ENCODE peak calls at places on chromosomes 3 and 15, in ten cellular contexts. One of them, this sample, is unnamed.

GRCh38 chr15:45161666-45162065 is 26.1 kb downstream of the SHF start:
- DNase-seq in stimulated activated naive CD8-positive, alpha-beta T cell treated with anti-CD3 and anti-CD28 coated beads, Interleukin-15, Interleukin-2, amounts not matched to agents 100 U/mL and 50 U/mL, for 24 hours: no peak
- DNase-seq in NCI-H69: no peak
- DNase-seq in SK-MEL-5: no peak
- DNase-seq in stimulated activated CD8-positive, alpha-beta memory T cell treated with anti-CD3 and anti-CD28 coated beads, Interleukin-15, amount 100 ng/mL, for 24 hours: no peak
- DNase-seq in glomerular endothelial cell: no peak
- DNase-seq in tibial artery: no peak
- DNase-seq in left cardiac atrium: no peak
- DNase-seq in A172: no peak
- DNase-seq in left ventricle myocardium inferior: no peak
- DNase-seq in this sample: no peak

GRCh38 chr15:72782993-72783562 is 480 bp downstream of the ADPGK start:
- DNase-seq in tibial artery: peak
- DNase-seq in SK-MEL-5: peak
- DNase-seq in left ventricle myocardium inferior: peak
- DNase-seq in stimulated activated naive CD8-positive, alpha-beta T cell treated with anti-CD3 and anti-CD28 coated beads, Interleukin-15, Interleukin-2, amounts not matched to agents 100 U/mL and 50 U/mL, for 24 hours: peak
- DNase-seq in left cardiac atrium: peak
- DNase-seq in stimulated activated CD8-positive, alpha-beta memory T cell treated with anti-CD3 and anti-CD28 coated beads, Interleukin-15, amount 100 ng/mL, for 24 hours: no peak
- DNase-seq in NCI-H69: peak
- DNase-seq in A172: peak
- DNase-seq in glomerular endothelial cell: no peak
- DNase-seq in this sample: peak

GRCh38 chr3:377158-377561 is 180.6 kb downstream of the CHL1 start:
- DNase-seq in left ventricle myocardium inferior: no peak
- DNase-seq in tibial artery: no peak
- DNase-seq in glomerular endothelial cell: no peak
- DNase-seq in NCI-H69: peak
- DNase-seq in A172: no peak
- DNase-seq in stimulated activated CD8-positive, alpha-beta memory T cell treated with anti-CD3 and anti-CD28 coated beads, Interleukin-15, amount 100 ng/mL, for 24 hours: no peak
- DNase-seq in SK-MEL-5: peak
- DNase-seq in stimulated activated naive CD8-positive, alpha-beta T cell treated with anti-CD3 and anti-CD28 coated beads, Interleukin-15, Interleukin-2, amounts not matched to agents 100 U/mL and 50 U/mL, for 24 hours: no peak
- DNase-seq in left cardiac atrium: no peak
- DNase-seq in this sample: peak

GRCh38 chr3:44050051-44050570 is 191.6 kb upstream of the TOPAZ1 start:
- DNase-seq in tibial artery: no peak
- DNase-seq in SK-MEL-5: no peak
- DNase-seq in glomerular endothelial cell: no peak
- DNase-seq in left cardiac atrium: no peak
- DNase-seq in left ventricle myocardium inferior: no peak
- DNase-seq in A172: no peak
- DNase-seq in NCI-H69: no peak
- DNase-seq in stimulated activated naive CD8-positive, alpha-beta T cell treated with anti-CD3 and anti-CD28 coated beads, Interleukin-15, Interleukin-2, amounts not matched to agents 100 U/mL and 50 U/mL, for 24 hours: no peak
- DNase-seq in stimulated activated CD8-positive, alpha-beta memory T cell treated with anti-CD3 and anti-CD28 coated beads, Interleukin-15, amount 100 ng/mL, for 24 hours: no peak
- DNase-seq in this sample: no peak

GRCh38 chr3:148974726-148975125 is 16.6 kb upstream of the GYG1 start:
- DNase-seq in left ventricle myocardium inferior: no peak
- DNase-seq in stimulated activated naive CD8-positive, alpha-beta T cell treated with anti-CD3 and anti-CD28 coated beads, Interleukin-15, Interleukin-2, amounts not matched to agents 100 U/mL and 50 U/mL, for 24 hours: no peak
- DNase-seq in A172: no peak
- DNase-seq in NCI-H69: no peak
- DNase-seq in left cardiac atrium: no peak
- DNase-seq in SK-MEL-5: no peak
- DNase-seq in stimulated activated CD8-positive, alpha-beta memory T cell treated with anti-CD3 and anti-CD28 coated beads, Interleukin-15, amount 100 ng/mL, for 24 hours: no peak
- DNase-seq in tibial artery: no peak
- DNase-seq in glomerular endothelial cell: no peak
- DNase-seq in this sample: no peak

GRCh38 chr3:50627407-50628051 is 10.6 kb downstream of the MAPKAPK3 start:
- DNase-seq in left ventricle myocardium inferior: peak
- DNase-seq in NCI-H69: peak
- DNase-seq in tibial artery: no peak
- DNase-seq in glomerular endothelial cell: no peak
- DNase-seq in SK-MEL-5: peak
- DNase-seq in left cardiac atrium: peak
- DNase-seq in stimulated activated CD8-positive, alpha-beta memory T cell treated with anti-CD3 and anti-CD28 coated beads, Interleukin-15, amount 100 ng/mL, for 24 hours: no peak
- DNase-seq in A172: peak
- DNase-seq in stimulated activated naive CD8-positive, alpha-beta T cell treated with anti-CD3 and anti-CD28 coated beads, Interleukin-15, Interleukin-2, amounts not matched to agents 100 U/mL and 50 U/mL, for 24 hours: peak
- DNase-seq in this sample: peak

GRCh38 chr3:192731233-192731632 is 3.9 kb upstream of the FGF12 start:
- DNase-seq in SK-MEL-5: no peak
- DNase-seq in left ventricle myocardium inferior: no peak
- DNase-seq in left cardiac atrium: no peak
- DNase-seq in glomerular endothelial cell: no peak
- DNase-seq in NCI-H69: peak
- DNase-seq in stimulated activated naive CD8-positive, alpha-beta T cell treated with anti-CD3 and anti-CD28 coated beads, Interleukin-15, Interleukin-2, amounts not matched to agents 100 U/mL and 50 U/mL, for 24 hours: no peak
- DNase-seq in stimulated activated CD8-positive, alpha-beta memory T cell treated with anti-CD3 and anti-CD28 coated beads, Interleukin-15, amount 100 ng/mL, for 24 hours: no peak
- DNase-seq in tibial artery: no peak
- DNase-seq in A172: no peak
- DNase-seq in this sample: no peak

GRCh38 chr3:13548696-13549512 is at the start of gene FBLN2:
- DNase-seq in stimulated activated CD8-positive, alpha-beta memory T cell treated with anti-CD3 and anti-CD28 coated beads, Interleukin-15, amount 100 ng/mL, for 24 hours: no peak
- DNase-seq in left ventricle myocardium inferior: peak
- DNase-seq in NCI-H69: peak
- DNase-seq in SK-MEL-5: peak
- DNase-seq in glomerular endothelial cell: no peak
- DNase-seq in tibial artery: no peak
- DNase-seq in left cardiac atrium: peak
- DNase-seq in stimulated activated naive CD8-positive, alpha-beta T cell treated with anti-CD3 and anti-CD28 coated beads, Interleukin-15, Interleukin-2, amounts not matched to agents 100 U/mL and 50 U/mL, for 24 hours: peak
- DNase-seq in A172: no peak
- DNase-seq in this sample: peak

GRCh38 chr3:45795509-45795881 is 841 bp downstream of the SLC6A20 start:
- DNase-seq in tibial artery: no peak
- DNase-seq in NCI-H69: no peak
- DNase-seq in SK-MEL-5: no peak
- DNase-seq in A172: no peak
- DNase-seq in stimulated activated CD8-positive, alpha-beta memory T cell treated with anti-CD3 and anti-CD28 coated beads, Interleukin-15, amount 100 ng/mL, for 24 hours: no peak
- DNase-seq in left cardiac atrium: no peak
- DNase-seq in left ventricle myocardium inferior: no peak
- DNase-seq in glomerular endothelial cell: no peak
- DNase-seq in stimulated activated naive CD8-positive, alpha-beta T cell treated with anti-CD3 and anti-CD28 coated beads, Interleukin-15, Interleukin-2, amounts not matched to agents 100 U/mL and 50 U/mL, for 24 hours: no peak
- DNase-seq in this sample: peak

GRCh38 chr3:8482960-8483665 is 18.5 kb upstream of the LMCD1 start:
- DNase-seq in tibial artery: peak
- DNase-seq in glomerular endothelial cell: no peak
- DNase-seq in left cardiac atrium: peak
- DNase-seq in left ventricle myocardium inferior: peak
- DNase-seq in stimulated activated naive CD8-positive, alpha-beta T cell treated with anti-CD3 and anti-CD28 coated beads, Interleukin-15, Interleukin-2, amounts not matched to agents 100 U/mL and 50 U/mL, for 24 hours: no peak
- DNase-seq in NCI-H69: peak
- DNase-seq in SK-MEL-5: no peak
- DNase-seq in A172: peak
- DNase-seq in stimulated activated CD8-positive, alpha-beta memory T cell treated with anti-CD3 and anti-CD28 coated beads, Interleukin-15, amount 100 ng/mL, for 24 hours: no peak
- DNase-seq in this sample: no peak

GRCh38 chr15:78438595-78439285 is 724 bp downstream of the IREB2 start:
- DNase-seq in stimulated activated naive CD8-positive, alpha-beta T cell treated with anti-CD3 and anti-CD28 coated beads, Interleukin-15, Interleukin-2, amounts not matched to agents 100 U/mL and 50 U/mL, for 24 hours: peak
- DNase-seq in A172: no peak
- DNase-seq in stimulated activated CD8-positive, alpha-beta memory T cell treated with anti-CD3 and anti-CD28 coated beads, Interleukin-15, amount 100 ng/mL, for 24 hours: no peak
- DNase-seq in left cardiac atrium: no peak
- DNase-seq in tibial artery: no peak
- DNase-seq in SK-MEL-5: peak
- DNase-seq in left ventricle myocardium inferior: no peak
- DNase-seq in NCI-H69: peak
- DNase-seq in glomerular endothelial cell: no peak
- DNase-seq in this sample: peak

GRCh38 chr3:159616234-159616825 is 372.3 kb upstream of the IL12A start:
- DNase-seq in NCI-H69: peak
- DNase-seq in glomerular endothelial cell: no peak
- DNase-seq in stimulated activated CD8-positive, alpha-beta memory T cell treated with anti-CD3 and anti-CD28 coated beads, Interleukin-15, amount 100 ng/mL, for 24 hours: no peak
- DNase-seq in left ventricle myocardium inferior: peak
- DNase-seq in tibial artery: no peak
- DNase-seq in SK-MEL-5: peak
- DNase-seq in stimulated activated naive CD8-positive, alpha-beta T cell treated with anti-CD3 and anti-CD28 coated beads, Interleukin-15, Interleukin-2, amounts not matched to agents 100 U/mL and 50 U/mL, for 24 hours: no peak
- DNase-seq in A172: peak
- DNase-seq in left cardiac atrium: peak
- DNase-seq in this sample: peak

GRCh38 chr15:31364301-31365031 is 37.8 kb downstream of the KLF13 start:
- DNase-seq in tibial artery: no peak
- DNase-seq in left ventricle myocardium inferior: peak
- DNase-seq in A172: no peak
- DNase-seq in SK-MEL-5: no peak
- DNase-seq in left cardiac atrium: no peak
- DNase-seq in NCI-H69: peak
- DNase-seq in stimulated activated naive CD8-positive, alpha-beta T cell treated with anti-CD3 and anti-CD28 coated beads, Interleukin-15, Interleukin-2, amounts not matched to agents 100 U/mL and 50 U/mL, for 24 hours: peak
- DNase-seq in glomerular endothelial cell: no peak
- DNase-seq in stimulated activated CD8-positive, alpha-beta memory T cell treated with anti-CD3 and anti-CD28 coated beads, Interleukin-15, amount 100 ng/mL, for 24 hours: no peak
- DNase-seq in this sample: no peak

GRCh38 chr15:67054676-67055075 is 10.7 kb upstream of the SMAD3 start:
- DNase-seq in glomerular endothelial cell: no peak
- DNase-seq in stimulated activated naive CD8-positive, alpha-beta T cell treated with anti-CD3 and anti-CD28 coated beads, Interleukin-15, Interleukin-2, amounts not matched to agents 100 U/mL and 50 U/mL, for 24 hours: no peak
- DNase-seq in NCI-H69: no peak
- DNase-seq in stimulated activated CD8-positive, alpha-beta memory T cell treated with anti-CD3 and anti-CD28 coated beads, Interleukin-15, amount 100 ng/mL, for 24 hours: no peak
- DNase-seq in A172: no peak
- DNase-seq in left ventricle myocardium inferior: no peak
- DNase-seq in tibial artery: no peak
- DNase-seq in SK-MEL-5: no peak
- DNase-seq in left cardiac atrium: no peak
- DNase-seq in this sample: no peak

GRCh38 chr3:64355473-64355872 is 130.2 kb upstream of the PRICKLE2 start:
- DNase-seq in left ventricle myocardium inferior: no peak
- DNase-seq in left cardiac atrium: peak
- DNase-seq in tibial artery: no peak
- DNase-seq in SK-MEL-5: no peak
- DNase-seq in A172: peak
- DNase-seq in NCI-H69: peak
- DNase-seq in stimulated activated CD8-positive, alpha-beta memory T cell treated with anti-CD3 and anti-CD28 coated beads, Interleukin-15, amount 100 ng/mL, for 24 hours: no peak
- DNase-seq in glomerular endothelial cell: peak
- DNase-seq in stimulated activated naive CD8-positive, alpha-beta T cell treated with anti-CD3 and anti-CD28 coated beads, Interleukin-15, Interleukin-2, amounts not matched to agents 100 U/mL and 50 U/mL, for 24 hours: no peak
- DNase-seq in this sample: peak

GRCh38 chr3:20394243-20394642 is 208.2 kb upstream of the SGO1 start:
- DNase-seq in SK-MEL-5: no peak
- DNase-seq in stimulated activated CD8-positive, alpha-beta memory T cell treated with anti-CD3 and anti-CD28 coated beads, Interleukin-15, amount 100 ng/mL, for 24 hours: no peak
- DNase-seq in left ventricle myocardium inferior: no peak
- DNase-seq in stimulated activated naive CD8-positive, alpha-beta T cell treated with anti-CD3 and anti-CD28 coated beads, Interleukin-15, Interleukin-2, amounts not matched to agents 100 U/mL and 50 U/mL, for 24 hours: no peak
- DNase-seq in NCI-H69: no peak
- DNase-seq in glomerular endothelial cell: no peak
- DNase-seq in A172: no peak
- DNase-seq in left cardiac atrium: no peak
- DNase-seq in tibial artery: no peak
- DNase-seq in this sample: no peak

GRCh38 chr3:83934208-83935150 is 1024.3 kb upstream of the CADM2 start:
- DNase-seq in tibial artery: no peak
- DNase-seq in stimulated activated CD8-positive, alpha-beta memory T cell treated with anti-CD3 and anti-CD28 coated beads, Interleukin-15, amount 100 ng/mL, for 24 hours: no peak
- DNase-seq in left ventricle myocardium inferior: no peak
- DNase-seq in glomerular endothelial cell: no peak
- DNase-seq in left cardiac atrium: no peak
- DNase-seq in NCI-H69: peak
- DNase-seq in stimulated activated naive CD8-positive, alpha-beta T cell treated with anti-CD3 and anti-CD28 coated beads, Interleukin-15, Interleukin-2, amounts not matched to agents 100 U/mL and 50 U/mL, for 24 hours: no peak
- DNase-seq in SK-MEL-5: no peak
- DNase-seq in A172: peak
- DNase-seq in this sample: no peak

GRCh38 chr3:194103475-194103874 is 32.5 kb upstream of the HES1 start:
- DNase-seq in tibial artery: no peak
- DNase-seq in SK-MEL-5: no peak
- DNase-seq in A172: no peak
- DNase-seq in left ventricle myocardium inferior: no peak
- DNase-seq in stimulated activated CD8-positive, alpha-beta memory T cell treated with anti-CD3 and anti-CD28 coated beads, Interleukin-15, amount 100 ng/mL, for 24 hours: no peak
- DNase-seq in NCI-H69: no peak
- DNase-seq in stimulated activated naive CD8-positive, alpha-beta T cell treated with anti-CD3 and anti-CD28 coated beads, Interleukin-15, Interleukin-2, amounts not matched to agents 100 U/mL and 50 U/mL, for 24 hours: peak
- DNase-seq in left cardiac atrium: no peak
- DNase-seq in glomerular endothelial cell: no peak
- DNase-seq in this sample: no peak

GRCh38 chr15:73989001-73989798 is 2.9 kb downstream of the STOML1 start:
- DNase-seq in left cardiac atrium: no peak
- DNase-seq in glomerular endothelial cell: no peak
- DNase-seq in NCI-H69: no peak
- DNase-seq in stimulated activated CD8-positive, alpha-beta memory T cell treated with anti-CD3 and anti-CD28 coated beads, Interleukin-15, amount 100 ng/mL, for 24 hours: no peak
- DNase-seq in SK-MEL-5: no peak
- DNase-seq in A172: peak
- DNase-seq in left ventricle myocardium inferior: no peak
- DNase-seq in tibial artery: no peak
- DNase-seq in stimulated activated naive CD8-positive, alpha-beta T cell treated with anti-CD3 and anti-CD28 coated beads, Interleukin-15, Interleukin-2, amounts not matched to agents 100 U/mL and 50 U/mL, for 24 hours: no peak
- DNase-seq in this sample: no peak

GRCh38 chr15:92714071-92714456 is 58.5 kb upstream of the FAM174B start:
- DNase-seq in stimulated activated CD8-positive, alpha-beta memory T cell treated with anti-CD3 and anti-CD28 coated beads, Interleukin-15, amount 100 ng/mL, for 24 hours: no peak
- DNase-seq in left cardiac atrium: peak
- DNase-seq in glomerular endothelial cell: no peak
- DNase-seq in tibial artery: no peak
- DNase-seq in left ventricle myocardium inferior: no peak
- DNase-seq in A172: peak
- DNase-seq in NCI-H69: peak
- DNase-seq in SK-MEL-5: no peak
- DNase-seq in stimulated activated naive CD8-positive, alpha-beta T cell treated with anti-CD3 and anti-CD28 coated beads, Interleukin-15, Interleukin-2, amounts not matched to agents 100 U/mL and 50 U/mL, for 24 hours: no peak
- DNase-seq in this sample: peak

GRCh38 chr3:109930592-109930991 is 593.2 kb upstream of the DPPA4 start:
- DNase-seq in glomerular endothelial cell: no peak
- DNase-seq in SK-MEL-5: no peak
- DNase-seq in left ventricle myocardium inferior: no peak
- DNase-seq in tibial artery: no peak
- DNase-seq in left cardiac atrium: no peak
- DNase-seq in A172: no peak
- DNase-seq in stimulated activated naive CD8-positive, alpha-beta T cell treated with anti-CD3 and anti-CD28 coated beads, Interleukin-15, Interleukin-2, amounts not matched to agents 100 U/mL and 50 U/mL, for 24 hours: no peak
- DNase-seq in stimulated activated CD8-positive, alpha-beta memory T cell treated with anti-CD3 and anti-CD28 coated beads, Interleukin-15, amount 100 ng/mL, for 24 hours: no peak
- DNase-seq in NCI-H69: no peak
- DNase-seq in this sample: no peak

GRCh38 chr15:59976480-59976879 is 27.6 kb upstream of the FOXB1 start:
- DNase-seq in tibial artery: no peak
- DNase-seq in SK-MEL-5: no peak
- DNase-seq in left ventricle myocardium inferior: no peak
- DNase-seq in stimulated activated naive CD8-positive, alpha-beta T cell treated with anti-CD3 and anti-CD28 coated beads, Interleukin-15, Interleukin-2, amounts not matched to agents 100 U/mL and 50 U/mL, for 24 hours: peak
- DNase-seq in left cardiac atrium: no peak
- DNase-seq in A172: no peak
- DNase-seq in NCI-H69: no peak
- DNase-seq in stimulated activated CD8-positive, alpha-beta memory T cell treated with anti-CD3 and anti-CD28 coated beads, Interleukin-15, amount 100 ng/mL, for 24 hours: no peak
- DNase-seq in glomerular endothelial cell: no peak
- DNase-seq in this sample: no peak

GRCh38 chr15:87716422-87716821 is 540.1 kb downstream of the NTRK3 start:
- DNase-seq in left ventricle myocardium inferior: no peak
- DNase-seq in left cardiac atrium: no peak
- DNase-seq in A172: no peak
- DNase-seq in SK-MEL-5: peak
- DNase-seq in glomerular endothelial cell: no peak
- DNase-seq in stimulated activated CD8-positive, alpha-beta memory T cell treated with anti-CD3 and anti-CD28 coated beads, Interleukin-15, amount 100 ng/mL, for 24 hours: no peak
- DNase-seq in tibial artery: no peak
- DNase-seq in NCI-H69: no peak
- DNase-seq in stimulated activated naive CD8-positive, alpha-beta T cell treated with anti-CD3 and anti-CD28 coated beads, Interleukin-15, Interleukin-2, amounts not matched to agents 100 U/mL and 50 U/mL, for 24 hours: no peak
- DNase-seq in this sample: peak

GRCh38 chr3:194203482-194204035 is 67.6 kb downstream of the HES1 start:
- DNase-seq in A172: no peak
- DNase-seq in SK-MEL-5: no peak
- DNase-seq in stimulated activated naive CD8-positive, alpha-beta T cell treated with anti-CD3 and anti-CD28 coated beads, Interleukin-15, Interleukin-2, amounts not matched to agents 100 U/mL and 50 U/mL, for 24 hours: peak
- DNase-seq in left cardiac atrium: no peak
- DNase-seq in NCI-H69: peak
- DNase-seq in glomerular endothelial cell: no peak
- DNase-seq in stimulated activated CD8-positive, alpha-beta memory T cell treated with anti-CD3 and anti-CD28 coated beads, Interleukin-15, amount 100 ng/mL, for 24 hours: no peak
- DNase-seq in tibial artery: no peak
- DNase-seq in left ventricle myocardium inferior: no peak
- DNase-seq in this sample: no peak

GRCh38 chr3:151107177-151107576 is 21.7 kb downstream of the MED12L start:
- DNase-seq in left cardiac atrium: no peak
- DNase-seq in stimulated activated CD8-positive, alpha-beta memory T cell treated with anti-CD3 and anti-CD28 coated beads, Interleukin-15, amount 100 ng/mL, for 24 hours: no peak
- DNase-seq in A172: no peak
- DNase-seq in left ventricle myocardium inferior: no peak
- DNase-seq in glomerular endothelial cell: no peak
- DNase-seq in NCI-H69: no peak
- DNase-seq in stimulated activated naive CD8-positive, alpha-beta T cell treated with anti-CD3 and anti-CD28 coated beads, Interleukin-15, Interleukin-2, amounts not matched to agents 100 U/mL and 50 U/mL, for 24 hours: no peak
- DNase-seq in SK-MEL-5: no peak
- DNase-seq in tibial artery: no peak
- DNase-seq in this sample: no peak

GRCh38 chr3:127254730-127255129 is 33.1 kb downstream of the PRR20G start:
- DNase-seq in SK-MEL-5: peak
- DNase-seq in A172: peak
- DNase-seq in glomerular endothelial cell: no peak
- DNase-seq in left ventricle myocardium inferior: no peak
- DNase-seq in stimulated activated naive CD8-positive, alpha-beta T cell treated with anti-CD3 and anti-CD28 coated beads, Interleukin-15, Interleukin-2, amounts not matched to agents 100 U/mL and 50 U/mL, for 24 hours: no peak
- DNase-seq in tibial artery: no peak
- DNase-seq in stimulated activated CD8-positive, alpha-beta memory T cell treated with anti-CD3 and anti-CD28 coated beads, Interleukin-15, amount 100 ng/mL, for 24 hours: no peak
- DNase-seq in NCI-H69: peak
- DNase-seq in left cardiac atrium: no peak
- DNase-seq in this sample: peak

GRCh38 chr3:70358978-70359580 is 46.6 kb upstream of the MDFIC2 start:
- DNase-seq in A172: peak
- DNase-seq in SK-MEL-5: peak
- DNase-seq in tibial artery: no peak
- DNase-seq in glomerular endothelial cell: no peak
- DNase-seq in stimulated activated naive CD8-positive, alpha-beta T cell treated with anti-CD3 and anti-CD28 coated beads, Interleukin-15, Interleukin-2, amounts not matched to agents 100 U/mL and 50 U/mL, for 24 hours: no peak
- DNase-seq in left cardiac atrium: no peak
- DNase-seq in stimulated activated CD8-positive, alpha-beta memory T cell treated with anti-CD3 and anti-CD28 coated beads, Interleukin-15, amount 100 ng/mL, for 24 hours: no peak
- DNase-seq in left ventricle myocardium inferior: no peak
- DNase-seq in NCI-H69: peak
- DNase-seq in this sample: peak

GRCh38 chr3:118927449-118927848 is 107.2 kb downstream of the IGSF11 start:
- DNase-seq in left ventricle myocardium inferior: no peak
- DNase-seq in glomerular endothelial cell: no peak
- DNase-seq in stimulated activated CD8-positive, alpha-beta memory T cell treated with anti-CD3 and anti-CD28 coated beads, Interleukin-15, amount 100 ng/mL, for 24 hours: no peak
- DNase-seq in A172: no peak
- DNase-seq in SK-MEL-5: no peak
- DNase-seq in NCI-H69: no peak
- DNase-seq in stimulated activated naive CD8-positive, alpha-beta T cell treated with anti-CD3 and anti-CD28 coated beads, Interleukin-15, Interleukin-2, amounts not matched to agents 100 U/mL and 50 U/mL, for 24 hours: no peak
- DNase-seq in left cardiac atrium: no peak
- DNase-seq in tibial artery: no peak
- DNase-seq in this sample: no peak

This sample was measured in NCI-H82.